ENCODE peak calls at places on chromosomes 5 and 9, in six cellular contexts. Q, Y, C, L, O and I are unnamed samples.

GRCh38 chr5:1194378-1194777 is 7.0 kb upstream of the SLC6A19 start:
- DNase-seq in L (no peak), Y (no peak), C (no peak), O (no peak), Q (no peak), I (no peak)

GRCh38 chr5:134046801-134047707 is 42.3 kb upstream of the VDAC1 start:
- DNase-seq in C (no peak), L (no peak), O (no peak), Y (peak), Q (no peak), I (no peak)

GRCh38 chr9:127232833-127233549 is 31.6 kb upstream of the GARNL3 start:
- DNase-seq in C (no peak), O (no peak), Q (peak), L (no peak), Y (no peak), I (no peak)

GRCh38 chr5:80745490-80745889 is 90.7 kb upstream of the DHFR start:
- DNase-seq in C (no peak), Q (no peak), O (no peak), L (no peak), Y (no peak), I (no peak)

GRCh38 chr9:35828716-35829083 is at the start of gene FAM221B:
- DNase-seq in O (no peak), L (no peak), Q (no peak), Y (no peak), C (no peak), I (no peak)

GRCh38 chr9:114501786-114502682 is 3.2 kb downstream of the WHRN start:
- DNase-seq in Q (peak), Y (peak), L (no peak), O (no peak), C (no peak), I (no peak)

GRCh38 chr5:112735702-112736101 is 2.0 kb upstream of the APC start:
- DNase-seq in C (no peak), O (no peak), Q (no peak), Y (no peak), L (no peak), I (no peak)

GRCh38 chr5:132052520-132052919 is 7.9 kb upstream of the IL3 start:
- DNase-seq in Q (no peak), Y (no peak), C (no peak), O (no peak), L (no peak), I (no peak)

GRCh38 chr5:151156732-151157402 is 712 bp downstream of the ANXA6 start:
- DNase-seq in Q (peak), O (no peak), C (peak), Y (no peak), L (no peak), I (no peak)

GRCh38 chr5:74464512-74465209 is 175.9 kb downstream of the ENC1 start:
- DNase-seq in L (no peak), Y (no peak), C (no peak), Q (no peak), O (no peak), I (no peak)

GRCh38 chr5:39072915-39073758 is 1.1 kb downstream of the RICTOR start:
- DNase-seq in Y (peak), C (peak), L (no peak), Q (peak), O (peak), I (peak)

GRCh38 chr5:78591972-78592700 is 56.4 kb downstream of the LHFPL2 start:
- DNase-seq in Q (no peak), Y (no peak), O (peak), L (no peak), C (no peak), I (no peak)

GRCh38 chr5:16673241-16673998 is 56.6 kb upstream of the RETREG1 start:
- DNase-seq in C (no peak), O (no peak), Q (no peak), L (no peak), Y (no peak), I (no peak)

GRCh38 chr9:35906923-35907699 is 1.1 kb downstream of the HRCT1 start:
- DNase-seq in Y (no peak), O (no peak), Q (no peak), C (no peak), L (no peak), I (no peak)

GRCh38 chr5:61999371-61999770 is 306.6 kb upstream of the KIF2A start:
- DNase-seq in O (no peak), L (no peak), Q (no peak), Y (no peak), C (no peak), I (no peak)

GRCh38 chr5:172640822-172641358 is at the start of gene NEURL1B:
- DNase-seq in O (no peak), C (peak), L (no peak), Y (peak), Q (peak), I (peak)

GRCh38 chr5:10262121-10262774 is 12.2 kb downstream of the CCT5 start:
- DNase-seq in Q (no peak), Y (no peak), C (no peak), L (no peak), O (no peak), I (no peak)

GRCh38 chr9:91062281-91062680 is 260.7 kb downstream of the SYK start:
- DNase-seq in Y (no peak), O (no peak), L (no peak), C (no peak), Q (no peak), I (no peak)

GRCh38 chr9:70917277-70917676 is 204.1 kb downstream of the TRPM3 start:
- DNase-seq in Y (no peak), Q (no peak), L (no peak), O (no peak), C (no peak), I (no peak)

GRCh38 chr5:4630031-4630430 is 510.1 kb upstream of the ADAMTS16 start:
- DNase-seq in C (no peak), Q (no peak), L (no peak), Y (peak), O (no peak), I (no peak)

GRCh38 chr5:172175263-172175719 is 12.7 kb downstream of the STK10 start:
- DNase-seq in Q (peak), Y (peak), O (peak), L (no peak), C (no peak), I (peak)

GRCh38 chr9:33329996-33330395 is 39.7 kb downstream of the NFX1 start:
- DNase-seq in L (no peak), Q (no peak), C (no peak), O (no peak), Y (no peak), I (no peak)

GRCh38 chr9:77751341-77752091 is 103.4 kb upstream of the GNA14 start:
- DNase-seq in Y (peak), C (peak), Q (peak), L (no peak), O (no peak), I (no peak)

GRCh38 chr5:134594797-134595457 is 37.7 kb downstream of the SAR1B start:
- DNase-seq in Q (no peak), C (no peak), L (no peak), O (peak), Y (no peak), I (no peak)

GRCh38 chr9:63817622-63818518 is 1467.1 kb downstream of the FOXD4L5 start:
- DNase-seq in Q (peak), O (peak), Y (peak), C (peak), L (no peak), I (peak)

GRCh38 chr5:95422842-95423241 is 31.7 kb downstream of the FAM81B start:
- DNase-seq in Q (no peak), C (no peak), Y (no peak), O (no peak), L (no peak), I (no peak)

GRCh38 chr5:65100846-65101678 is 332.3 kb downstream of the CWC27 start:
- DNase-seq in L (peak), C (peak), O (no peak), Y (peak), Q (peak), I (peak)

GRCh38 chr5:157387683-157388093 is 72.3 kb upstream of the NIPAL4 start:
- DNase-seq in O (no peak), L (no peak), Y (peak), Q (no peak), C (no peak), I (no peak)

GRCh38 chr5:176697267-176697928 is 50.1 kb downstream of the TSPAN17 start:
- DNase-seq in O (no peak), Q (no peak), L (no peak), C (no peak), Y (no peak), I (no peak)

GRCh38 chr5:104606258-104606829 is 1043.8 kb upstream of the NUDT12 start:
- DNase-seq in C (no peak), Y (no peak), Q (no peak), L (no peak), O (no peak), I (no peak)

GRCh38 chr9:122158202-122158601 is 1.4 kb downstream of the NDUFA8 start:
- DNase-seq in Q (peak), C (peak), O (no peak), L (peak), Y (peak), I (peak)

GRCh38 chr5:112738180-112738560 is 485 bp downstream of the APC start:
- DNase-seq in Y (no peak), Q (peak), C (peak), O (no peak), L (no peak), I (no peak)

GRCh38 chr5:174723979-174724483 is 351 bp upstream of the MSX2 start:
- DNase-seq in L (no peak), C (peak), Q (no peak), Y (no peak), O (no peak), I (no peak)

GRCh38 chr5:174723315-174723978 is 935 bp upstream of the MSX2 start:
- DNase-seq in Y (no peak), Q (no peak), O (no peak), C (no peak), L (no peak), I (no peak)

GRCh38 chr5:174725991-174726601 is 1.7 kb downstream of the MSX2 start:
- DNase-seq in L (no peak), Q (no peak), O (no peak), C (no peak), Y (no peak), I (no peak)

GRCh38 chr5:174725261-174725990 is 1.0 kb downstream of the MSX2 start:
- DNase-seq in Q (no peak), O (no peak), C (no peak), Y (no peak), L (no peak), I (no peak)

GRCh38 chr5:174724484-174725260 is at the start of gene MSX2:
- DNase-seq in C (peak), Q (peak), L (no peak), O (no peak), Y (no peak), I (no peak)
- H3K27ac ChIP-seq in C (peak), Q (no peak), L (no peak), O (no peak), Y (no peak), I (no peak)

GRCh38 chr9:86795861-86796497 is 151.3 kb downstream of the GAS1 start:
- DNase-seq in L (no peak), O (no peak), Y (no peak), Q (no peak), C (no peak), I (no peak)

GRCh38 chr9:86792136-86792535 is 155.2 kb downstream of the GAS1 start:
- DNase-seq in C (no peak), Y (no peak), O (no peak), Q (no peak), L (no peak), I (no peak)

GRCh38 chr9:86795047-86795437 is 152.3 kb downstream of the GAS1 start:
- DNase-seq in Q (no peak), C (no peak), L (no peak), Y (no peak), O (no peak), I (no peak)

GRCh38 chr9:86796671-86797070 is 150.6 kb downstream of the GAS1 start:
- DNase-seq in L (no peak), Y (no peak), O (no peak), C (no peak), Q (no peak), I (no peak)

GRCh38 chr9:86794356-86795046 is 152.8 kb downstream of the GAS1 start:
- DNase-seq in Q (no peak), Y (no peak), L (no peak), C (peak), O (no peak), I (no peak)
- TF ChIP-seq POLR2AphosphoS5 in Q (no peak), Y (no peak), L (no peak), C (peak), O (no peak), I (no peak)

GRCh38 chr9:34669809-34670562 is 7.5 kb upstream of the CCL27 start:
- DNase-seq in O (no peak), C (no peak), Q (no peak), L (no peak), Y (no peak), I (no peak)

GRCh38 chr9:34675874-34676273 is 13.4 kb upstream of the CCL27 start:
- DNase-seq in O (no peak), Y (no peak), C (no peak), L (no peak), Q (peak), I (no peak)

GRCh38 chr9:34671307-34671706 is 8.8 kb upstream of the CCL27 start:
- DNase-seq in Q (no peak), C (no peak), L (no peak), Y (no peak), O (no peak), I (no peak)

GRCh38 chr9:34674440-34674839 is 12.0 kb upstream of the CCL27 start:
- DNase-seq in C (no peak), O (no peak), L (no peak), Y (no peak), Q (no peak), I (no peak)

DNA sequence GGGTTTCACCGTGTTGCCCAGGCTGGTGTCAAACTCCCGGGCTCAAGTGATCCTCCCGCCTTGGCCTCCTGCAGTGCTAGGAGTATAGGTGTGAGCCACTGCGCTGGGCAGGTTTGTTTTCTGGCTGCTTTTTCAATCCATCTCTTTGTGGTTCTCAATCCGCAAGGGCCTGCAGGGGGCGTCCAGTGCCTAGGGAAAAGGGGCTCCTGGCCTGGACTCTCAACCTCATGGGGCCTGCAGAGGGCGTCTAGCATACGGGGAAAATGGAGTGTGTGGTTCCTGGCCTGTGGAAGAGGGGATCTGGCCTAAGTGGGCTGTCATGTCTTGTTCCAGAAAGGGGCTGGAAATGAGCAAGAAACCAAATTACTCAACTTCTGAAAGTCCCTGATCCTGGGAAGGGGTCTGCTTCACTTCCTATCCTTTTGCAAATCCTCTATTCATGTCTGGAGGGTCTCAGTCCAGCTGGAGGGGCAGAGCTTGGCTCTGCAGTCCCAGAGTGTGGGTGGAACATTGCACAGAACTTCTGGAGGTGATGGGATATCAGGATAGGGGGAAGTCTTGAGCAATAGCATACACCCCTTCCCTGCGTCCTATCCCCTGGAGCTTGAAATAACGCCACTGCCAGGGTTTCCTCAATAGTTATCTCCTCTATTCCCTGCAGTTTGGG is 12.7 kb upstream of the CCL27 start:
- DNase-seq in Y (peak), C (peak), Q (peak), O (no peak), L (no peak), I (peak)
- TF ChIP-seq GABPA in Y (no peak), C (no peak), Q (no peak), O (no peak), L (no peak), I (no peak)

DNA sequence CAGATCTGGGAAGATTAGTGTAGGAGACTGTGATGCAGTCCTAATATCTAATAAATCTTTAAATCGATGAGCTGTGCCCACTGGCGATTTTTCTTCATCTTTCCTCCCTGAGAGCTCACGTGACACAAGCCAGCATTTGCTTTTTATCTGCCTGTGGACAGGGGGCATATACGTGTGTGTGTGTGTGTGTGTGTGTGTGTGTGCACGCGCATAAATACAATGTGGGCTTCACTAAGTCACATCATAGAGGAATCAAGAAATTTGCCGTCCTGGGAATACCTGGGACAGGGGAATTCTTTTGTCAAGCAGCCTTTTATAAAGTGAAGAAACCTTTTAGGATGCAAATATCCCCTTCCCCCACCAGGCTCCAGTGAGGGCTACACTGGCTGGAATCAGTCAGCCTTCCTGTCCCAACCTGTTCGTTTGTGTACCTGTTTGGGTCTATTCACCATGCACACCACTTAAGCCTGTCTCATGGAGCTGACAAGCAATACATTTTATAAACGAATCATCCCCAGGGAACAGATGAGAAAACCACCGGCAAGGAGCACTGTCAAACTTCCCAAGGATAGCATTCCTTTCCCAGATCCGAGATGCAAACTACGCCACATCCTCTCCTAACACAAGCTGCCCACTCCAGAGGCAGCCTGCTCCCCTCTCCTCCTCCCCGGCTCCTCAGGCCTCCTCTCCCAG is 2.7 kb downstream of the EPB41L4B start:
- DNase-seq in C (no peak), L (peak), Y (no peak), Q (no peak), O (no peak), I (no peak)
- H3K27ac ChIP-seq in C (no peak), L (peak), Y (no peak), Q (no peak), O (no peak), I (no peak)

DNA sequence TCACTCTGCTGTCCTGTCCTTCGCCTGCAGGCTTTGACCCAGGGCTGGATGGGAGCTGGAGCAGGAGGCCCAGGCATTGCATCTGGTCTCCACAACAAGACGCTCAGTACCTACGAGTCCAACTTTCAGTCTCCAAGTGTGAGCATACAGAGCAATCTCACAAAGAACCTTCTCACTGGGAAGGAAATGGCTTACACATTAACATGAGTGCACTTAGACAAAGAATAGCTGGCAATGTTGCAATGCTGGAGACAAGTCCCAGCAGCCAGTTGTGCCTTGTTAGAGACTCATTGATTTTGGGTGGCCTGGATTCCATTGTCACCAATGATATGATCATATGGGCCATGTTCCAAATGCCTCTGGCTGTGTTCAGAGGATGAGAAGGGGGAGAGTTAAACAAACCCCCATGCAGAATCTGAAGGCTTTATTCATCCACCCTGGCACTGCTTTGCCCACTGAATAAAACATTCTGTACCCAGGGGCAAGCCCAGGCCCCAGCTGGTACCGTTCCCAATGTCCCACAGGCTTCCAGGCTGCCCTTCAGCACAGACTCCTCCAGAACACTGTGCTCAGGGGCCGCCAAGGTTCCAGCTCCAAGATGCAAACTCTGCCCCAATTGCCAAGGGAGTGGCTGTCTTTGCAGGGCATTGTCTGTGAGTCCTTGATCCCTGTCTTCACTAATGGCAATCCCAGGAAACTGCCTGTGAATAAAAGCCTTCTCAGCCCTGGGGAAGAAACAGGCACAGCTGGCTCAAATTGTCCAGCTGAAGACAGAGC is 185.5 kb downstream of the HSD17B3 start:
- DNase-seq in Y (peak), Q (no peak), O (no peak), C (peak), L (no peak), I (no peak)
- TF ChIP-seq POLR2AphosphoS5 in Y (no peak), Q (no peak), O (no peak), C (no peak), L (no peak), I (no peak)

DNA sequence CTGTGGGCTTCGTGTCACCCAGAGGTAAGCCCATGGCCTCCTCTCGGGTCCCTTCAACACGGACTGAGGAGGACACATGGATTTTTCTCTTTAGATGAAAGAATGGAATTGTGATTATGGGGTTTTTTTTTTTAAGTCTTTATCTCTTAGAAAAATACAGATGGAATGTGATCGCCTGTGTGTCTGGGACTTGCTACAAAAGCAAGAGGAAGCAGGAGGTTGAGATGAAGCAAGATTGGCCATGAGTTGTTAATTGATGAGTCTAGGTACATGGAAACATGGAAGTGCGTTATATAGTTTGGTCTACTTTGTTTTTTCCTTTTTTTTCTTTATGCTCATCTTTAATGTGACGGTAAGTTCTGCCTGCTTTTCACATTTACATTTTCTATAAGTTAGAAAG is 14.6 kb downstream of the USP20 start:
- DNase-seq in O (no peak), L (no peak), C (no peak), Y (no peak), Q (no peak), I (no peak)
- TF ChIP-seq GABPA in O (no peak), L (no peak), C (no peak), Y (no peak), Q (no peak), I (no peak)